ENCODE peak calls at places on chromosomes 3 and 15, in five cellular contexts. K is body of pancreas, G is H1, S is AG04450, T is heart left ventricle. W is an unnamed sample. For H3K27me3, the result is how much of the 10 kb centered on the place peaks cover.

GRCh38 chr15:71440479-71441071 is 325.3 kb downstream of the THSD4 start:
- DNase-seq in G (no peak), K (no peak), T (no peak), S (peak), W (peak)

GRCh38 chr3:171967137-171967783 is 72.1 kb upstream of the FNDC3B start:
- DNase-seq in T (no peak), S (peak), G (no peak), K (no peak), W (peak)

GRCh38 chr15:99580061-99580460 is 14.3 kb downstream of the MEF2A start:
- DNase-seq in T (no peak), K (no peak), G (no peak), S (no peak), W (no peak)

GRCh38 chr15:43749690-43750345 is 3.6 kb downstream of the PDIA3 start:
- DNase-seq in G (no peak), K (peak), T (no peak), S (no peak), W (no peak)

GRCh38 chr15:97961067-97961954 is 808 bp downstream of the ARRDC4 start:
- DNase-seq in K (peak), S (no peak), G (peak), T (peak), W (no peak)

GRCh38 chr15:82663186-82663600 is 16.0 kb upstream of the CPEB1 start:
- DNase-seq in S (no peak), G (no peak), K (peak), T (peak), W (peak)

GRCh38 chr3:68239542-68239941 is 585.1 kb upstream of the SUCLG2 start:
- DNase-seq in T (no peak), K (no peak), G (no peak), S (no peak), W (no peak)

GRCh38 chr3:104436536-104436935 is 930.2 kb upstream of the ALCAM start:
- DNase-seq in S (no peak), G (no peak), T (no peak), K (no peak), W (no peak)

GRCh38 chr3:148149556-148149955 is 548.1 kb upstream of the AGTR1 start:
- DNase-seq in G (no peak), S (no peak), K (no peak), T (no peak), W (no peak)

GRCh38 chr15:38872732-38873131 is 308.1 kb upstream of the RASGRP1 start:
- DNase-seq in G (no peak), T (no peak), S (no peak), K (no peak), W (no peak)

GRCh38 chr3:160163259-160163878 is 61.9 kb upstream of the C3orf80 start:
- DNase-seq in T (no peak), K (no peak), G (no peak), S (peak), W (peak)

GRCh38 chr3:141303481-141304223 is 64.7 kb upstream of the ZBTB38 start:
- DNase-seq in S (peak), K (peak), G (no peak), T (peak), W (peak)

GRCh38 chr15:50830477-50831354 is 65.2 kb upstream of the SPPL2A start:
- DNase-seq in G (no peak), S (no peak), K (no peak), T (no peak), W (no peak)

GRCh38 chr3:66763294-66763693 is 234.8 kb upstream of the KBTBD8 start:
- DNase-seq in G (no peak), S (peak), T (no peak), K (no peak), W (peak)

GRCh38 chr15:85710340-85710842 is 84.3 kb downstream of the KLHL25 start:
- DNase-seq in S (no peak), K (no peak), T (no peak), G (no peak), W (no peak)

GRCh38 chr3:39809181-39809994 is at the start of gene MYRIP:
- DNase-seq in G (no peak), T (peak), S (no peak), K (peak), W (no peak)

GRCh38 chr15:94042163-94042954 is 189.0 kb upstream of the MCTP2 start:
- DNase-seq in G (no peak), S (peak), K (no peak), T (no peak), W (peak)

DNA sequence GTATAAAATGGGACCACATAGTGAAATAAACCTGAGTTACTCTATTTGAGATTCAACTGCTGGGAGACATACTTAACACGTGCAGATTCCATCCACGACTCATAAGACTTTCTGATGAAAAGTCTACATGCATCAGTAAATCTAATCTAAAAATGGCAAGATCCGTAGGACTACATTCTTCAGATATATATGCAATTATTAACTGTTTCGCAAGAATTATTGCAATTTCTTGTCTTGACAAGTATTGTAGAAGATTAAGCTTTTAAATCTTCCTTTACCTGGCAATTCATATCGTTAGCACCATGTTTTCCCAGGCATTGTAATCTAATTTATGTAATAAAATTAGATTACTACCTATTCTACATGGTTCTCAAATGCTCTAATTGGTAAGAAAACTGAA is 718.8 kb upstream of the CBLB start:
- DNase-seq in K (no peak), T (no peak), S (no peak), G (no peak), W (peak)
- TF ChIP-seq CTCF in K (no peak), T (no peak), S (no peak), G (no peak), W (no peak)

GRCh38 chr3:30811174-30811795 is 83.2 kb downstream of the GADL1 start:
- DNase-seq in G (no peak), T (no peak), S (no peak), K (no peak), W (no peak)
- H3K4me3 ChIP-seq in G (no peak), T (peak), S (no peak), K (no peak), W (no peak)

GRCh38 chr15:70149667-70150404 is 52.1 kb upstream of the TLE3 start:
- DNase-seq in S (peak), T (no peak), K (no peak), G (no peak), W (peak)

GRCh38 chr15:70151441-70151840 is 53.7 kb upstream of the TLE3 start:
- DNase-seq in S (no peak), K (no peak), T (no peak), G (no peak), W (no peak)

GRCh38 chr15:70152070-70152480 is 54.4 kb upstream of the TLE3 start:
- DNase-seq in K (peak), G (no peak), T (no peak), S (no peak), W (peak)

GRCh38 chr15:70150405-70150747 is 52.7 kb upstream of the TLE3 start:
- DNase-seq in G (no peak), K (no peak), T (no peak), S (no peak), W (no peak)

DNA sequence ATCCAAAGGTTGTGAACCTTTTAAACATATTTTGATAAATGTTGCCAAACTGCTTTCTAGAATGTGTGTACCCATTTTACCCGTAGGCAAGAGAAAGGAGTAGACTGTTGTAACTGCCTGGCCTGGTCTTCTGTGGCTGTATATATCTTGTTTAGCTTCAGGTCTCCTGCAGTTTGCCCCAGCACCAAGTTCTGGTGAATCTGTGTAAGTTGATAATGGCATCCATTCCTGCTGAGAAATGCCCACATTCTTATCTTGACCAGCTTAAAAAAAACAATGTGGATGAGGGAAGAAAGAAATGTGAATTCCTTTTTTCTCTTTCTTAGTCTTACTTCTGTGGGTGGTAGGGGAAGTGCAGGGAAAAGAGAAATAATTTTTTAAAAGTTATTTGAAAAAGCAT is 53.3 kb upstream of the TLE3 start:
- DNase-seq in S (no peak), T (no peak), G (no peak), K (no peak), W (no peak)
- H3K27me3 ChIP-seq in S (under half), T (under half), G (under half), K (under half), W (under half)

GRCh38 chr3:183159319-183159718 is 3.2 kb downstream of the LAMP3 start:
- DNase-seq in G (no peak), S (no peak), T (no peak), K (no peak), W (no peak)
- TF ChIP-seq CTCF in G (no peak), S (peak), T (no peak), K (no peak), W (peak)

DNA sequence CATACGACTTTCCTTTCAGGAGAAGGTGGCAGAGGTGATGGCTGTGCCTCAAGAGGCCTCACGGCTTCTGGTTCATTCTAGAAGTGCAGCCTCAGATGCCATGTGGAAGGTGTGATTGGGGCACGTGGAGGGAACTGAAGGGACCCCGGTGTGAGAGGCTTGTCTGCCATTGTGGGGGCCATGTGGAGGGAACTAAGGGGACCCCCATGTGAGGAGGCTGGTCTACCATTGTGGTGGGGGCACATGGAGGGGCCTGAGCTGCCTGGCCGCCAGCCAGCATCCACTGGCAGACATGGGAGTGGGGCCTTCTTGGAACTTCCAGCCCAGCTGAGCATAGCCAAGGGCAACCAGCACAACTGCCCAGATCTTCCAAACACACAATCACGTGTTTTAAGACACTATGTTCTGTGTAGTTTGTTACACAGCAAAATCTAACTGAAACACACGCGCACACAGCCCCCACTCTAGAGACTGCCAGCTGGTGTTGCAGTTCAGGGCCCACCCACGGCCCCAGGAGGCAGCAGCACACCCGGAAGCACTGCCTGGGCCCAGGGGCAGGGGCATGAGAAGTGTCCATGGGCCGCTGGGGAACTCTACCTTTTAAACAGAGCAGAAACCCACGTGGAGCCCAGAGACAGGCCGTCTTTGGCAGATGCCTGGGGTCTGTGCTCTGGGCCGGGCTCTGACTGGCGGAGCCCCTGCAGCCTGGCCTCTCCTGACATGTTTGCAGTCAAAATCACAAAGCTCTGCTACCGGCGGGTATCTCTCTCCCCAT is 66.8 kb downstream of the IQSEC1 start:
- DNase-seq in K (no peak), S (no peak), T (no peak), G (no peak), W (no peak)
- H3K4me3 ChIP-seq in K (no peak), S (no peak), T (no peak), G (no peak), W (no peak)

GRCh38 chr15:88303455-88303854 is 46.9 kb upstream of the NTRK3 start:
- DNase-seq in S (no peak), T (no peak), G (no peak), K (no peak), W (peak)

GRCh38 chr15:88300861-88301260 is 44.3 kb upstream of the NTRK3 start:
- DNase-seq in G (no peak), T (no peak), K (no peak), S (no peak), W (no peak)

GRCh38 chr15:88301311-88301710 is 44.8 kb upstream of the NTRK3 start:
- DNase-seq in K (no peak), S (no peak), T (no peak), G (no peak), W (no peak)

GRCh38 chr15:88300018-88300549 is 43.5 kb upstream of the NTRK3 start:
- DNase-seq in K (no peak), S (no peak), T (no peak), G (no peak), W (no peak)

GRCh38 chr15:88302373-88302772 is 45.8 kb upstream of the NTRK3 start:
- DNase-seq in T (no peak), K (no peak), G (no peak), S (no peak), W (no peak)
- H3K27me3 ChIP-seq in T (under half), K (under half), G (under half), S (under half), W (under half)

DNA sequence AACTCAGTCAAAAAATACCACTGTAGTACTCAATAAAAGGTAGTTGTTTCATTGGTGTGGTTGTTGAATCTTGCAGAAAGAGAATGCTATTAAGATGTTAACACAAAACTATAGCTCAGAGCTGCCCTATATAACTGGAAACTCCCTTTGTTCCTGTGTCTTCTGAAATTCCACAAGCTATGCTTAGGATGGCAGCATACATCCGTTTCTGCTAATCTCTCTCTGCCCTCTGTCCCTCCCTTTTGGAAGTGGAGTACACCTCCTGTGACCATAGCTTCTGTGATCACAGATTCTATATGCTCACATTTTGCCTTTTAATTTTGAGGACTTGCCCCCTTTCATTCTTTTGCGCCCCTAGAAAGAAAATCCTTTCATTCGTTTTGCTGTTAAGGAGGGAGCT is 33.7 kb downstream of the ARPP21 start:
- DNase-seq in G (no peak), S (no peak), K (no peak), T (no peak), W (no peak)
- TF ChIP-seq CTCF in G (no peak), S (no peak), K (no peak), T (no peak), W (no peak)

GRCh38 chr15:56804908-56805307 is 71.6 kb upstream of the ZNF280D start:
- DNase-seq in G (no peak), K (no peak), S (no peak), T (no peak), W (no peak)
- H3K4me3 ChIP-seq in G (no peak), K (no peak), S (no peak), T (no peak), W (no peak)

GRCh38 chr3:52291508-52292181 is 4.0 kb downstream of the GLYCTK start:
- DNase-seq in K (peak), T (no peak), G (no peak), S (no peak), W (no peak)
- H3K27me3 ChIP-seq in K (under half), T (under half), G (under half), S (under half), W (under half)

DNA sequence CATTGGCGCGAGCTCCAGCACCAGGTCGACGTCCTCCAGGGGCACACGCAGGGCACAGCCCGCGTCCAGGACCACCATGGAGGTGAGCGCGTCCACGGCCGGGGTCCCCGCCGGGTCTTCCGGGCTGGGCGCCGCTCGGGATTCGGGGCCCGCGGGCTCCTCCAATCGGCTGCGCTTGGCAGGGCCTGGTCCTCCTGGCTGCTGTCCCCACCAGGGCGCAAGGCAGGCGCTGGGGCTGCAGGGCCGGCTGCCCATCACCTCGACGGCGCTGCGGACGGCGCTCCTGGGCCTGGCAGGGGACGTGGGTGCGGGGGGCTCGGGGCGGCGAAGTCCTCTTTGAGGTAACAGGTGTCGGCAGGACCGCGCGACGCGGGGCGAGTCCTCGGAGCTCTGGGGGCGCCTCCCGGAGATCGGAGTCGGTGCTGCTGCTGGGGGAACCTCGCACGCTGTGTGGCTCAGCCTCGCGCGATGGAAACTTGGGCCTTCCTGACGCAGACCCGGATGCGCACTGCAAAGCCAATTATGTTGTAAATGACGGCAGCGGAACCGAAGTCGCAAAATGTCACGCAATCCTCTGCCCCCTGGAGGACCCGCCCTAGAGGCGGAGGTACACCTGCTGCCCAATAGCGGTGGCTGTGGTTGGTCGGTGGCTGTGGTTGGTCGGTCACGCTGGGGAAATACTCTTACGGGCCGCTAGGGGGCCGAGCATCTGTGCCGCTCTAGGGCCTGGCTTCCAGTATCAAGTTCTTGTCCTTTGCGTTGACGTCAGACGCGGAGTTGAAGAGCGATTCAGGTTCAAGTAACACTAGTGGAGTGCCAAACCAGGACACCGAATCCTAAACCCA is at the start of gene PRR23C:
- DNase-seq in S (no peak), K (no peak), G (no peak), T (no peak), W (no peak)
- TF ChIP-seq CTCF in S (no peak), K (no peak), G (no peak), T (no peak), W (no peak)